ENCODE peak calls at places on chromosomes 5 and 9, in six cellular contexts. X, M, Q, B, O and E are unnamed samples.

GRCh38 chr9:20760246-20760901 is 76.3 kb downstream of the FOCAD start:
- DNase-seq in X (no peak), O (no peak), Q (no peak), M (no peak), B (no peak), E (no peak)

GRCh38 chr5:160213537-160213936 is 15.8 kb upstream of the FABP6 start:
- DNase-seq in B (no peak), M (no peak), O (no peak), Q (no peak), X (no peak), E (no peak)

GRCh38 chr5:113119271-113119924 is 142.8 kb downstream of the DCP2 start:
- DNase-seq in B (no peak), X (peak), M (peak), Q (no peak), O (no peak), E (no peak)

GRCh38 chr9:93126825-93127368 is 7.2 kb downstream of the NINJ1 start:
- DNase-seq in B (no peak), X (peak), Q (no peak), O (no peak), M (no peak), E (peak)

GRCh38 chr9:108087781-108088180 is 598.2 kb upstream of the KLF4 start:
- DNase-seq in O (no peak), B (no peak), Q (no peak), X (no peak), M (peak), E (no peak)

GRCh38 chr9:123742009-123742767 is 187.7 kb downstream of the DENND1A start:
- DNase-seq in M (peak), B (peak), O (peak), Q (no peak), X (no peak), E (no peak)

GRCh38 chr5:81895312-81895711 is 76.5 kb upstream of the ATG10 start:
- DNase-seq in M (no peak), Q (no peak), O (no peak), X (no peak), B (no peak), E (no peak)

GRCh38 chr5:154714271-154714986 is 40.7 kb upstream of the LARP1 start:
- DNase-seq in X (no peak), O (no peak), Q (no peak), M (no peak), B (peak), E (no peak)

GRCh38 chr9:132485454-132485853 is 75.4 kb downstream of the CFAP77 start:
- DNase-seq in M (no peak), O (no peak), X (no peak), Q (no peak), B (no peak), E (no peak)

GRCh38 chr9:93949694-93950449 is 5.3 kb downstream of the BARX1 start:
- DNase-seq in X (no peak), M (no peak), Q (no peak), O (no peak), B (no peak), E (no peak)

GRCh38 chr9:92325991-92326500 is 293 bp downstream of the CENPP start:
- DNase-seq in X (peak), O (peak), B (no peak), M (no peak), Q (no peak), E (no peak)

GRCh38 chr5:176461349-176461748 is 13.2 kb downstream of the FAF2 start:
- DNase-seq in B (no peak), X (no peak), Q (no peak), O (no peak), M (no peak), E (no peak)

GRCh38 chr9:106438928-106439327 is 424.0 kb upstream of the ZNF462 start:
- DNase-seq in X (no peak), O (peak), B (peak), Q (no peak), M (no peak), E (no peak)

GRCh38 chr5:20335978-20336377 is 348.0 kb upstream of the CDH18 start:
- DNase-seq in M (no peak), Q (no peak), B (no peak), O (no peak), X (no peak), E (no peak)

GRCh38 chr9:127116088-127116726 is 6.2 kb downstream of the ANGPTL2 start:
- DNase-seq in O (no peak), B (no peak), X (no peak), Q (no peak), M (no peak), E (no peak)

GRCh38 chr9:35791321-35791921 is at the start of gene NPR2:
- DNase-seq in X (peak), M (no peak), B (no peak), O (no peak), Q (no peak), E (no peak)

GRCh38 chr9:79672236-79672635 is 100.5 kb downstream of the TLE4 start:
- DNase-seq in X (no peak), B (no peak), M (no peak), O (no peak), Q (no peak), E (no peak)

GRCh38 chr5:12016149-12016740 is 112.0 kb upstream of the CTNND2 start:
- DNase-seq in Q (no peak), M (no peak), B (peak), O (no peak), X (no peak), E (no peak)

GRCh38 chr5:150303660-150304411 is 1.1 kb upstream of the ARSI start:
- DNase-seq in O (no peak), X (no peak), B (no peak), M (no peak), Q (no peak), E (no peak)

GRCh38 chr9:130555968-130556367 is 23.4 kb upstream of the FUBP3 start:
- DNase-seq in X (no peak), B (no peak), O (no peak), Q (no peak), M (no peak), E (no peak)

GRCh38 chr9:7403839-7404238 is 395.7 kb downstream of the DMAC1 start:
- DNase-seq in X (no peak), O (no peak), M (no peak), B (no peak), Q (no peak), E (no peak)

GRCh38 chr5:127031147-127031862 is 947 bp upstream of the MARCHF3 start:
- DNase-seq in B (no peak), Q (no peak), M (no peak), X (peak), O (no peak), E (no peak)

GRCh38 chr9:89802809-89803355 is 198.1 kb downstream of the GADD45G start:
- DNase-seq in M (peak), Q (no peak), B (peak), X (no peak), O (no peak), E (no peak)

GRCh38 chr5:45454114-45454513 is 242.1 kb downstream of the HCN1 start:
- DNase-seq in X (no peak), Q (no peak), B (peak), M (no peak), O (peak), E (no peak)

GRCh38 chr5:94577466-94578245 is 40.7 kb downstream of the KIAA0825 start:
- DNase-seq in B (peak), M (no peak), O (no peak), X (no peak), Q (no peak), E (no peak)

GRCh38 chr5:170571331-170571731 is 67.5 kb downstream of the KCNIP1 start:
- DNase-seq in B (peak), O (no peak), Q (no peak), X (no peak), M (no peak), E (no peak)

GRCh38 chr5:64594601-64595518 is 89.0 kb downstream of the RGS7BP start:
- DNase-seq in M (no peak), Q (no peak), B (no peak), X (no peak), O (peak), E (no peak)

GRCh38 chr9:83334320-83334719 is 203.9 kb downstream of the FRMD3 start:
- DNase-seq in X (peak), O (peak), M (peak), Q (peak), B (peak), E (peak)

GRCh38 chr5:167850901-167851300 is 440.5 kb upstream of the WWC1 start:
- DNase-seq in M (no peak), O (no peak), Q (no peak), B (no peak), X (no peak), E (no peak)

GRCh38 chr5:16550316-16550952 is 66.4 kb downstream of the RETREG1 start:
- DNase-seq in O (no peak), B (peak), Q (no peak), M (no peak), X (no peak), E (no peak)

GRCh38 chr9:89483592-89484474 is 14.1 kb downstream of the SEMA4D start:
- DNase-seq in O (no peak), Q (no peak), X (no peak), B (no peak), M (no peak), E (no peak)

GRCh38 chr9:33453286-33453882 is 6.0 kb upstream of the AQP3 start:
- DNase-seq in O (no peak), Q (no peak), X (no peak), B (no peak), M (no peak), E (no peak)

GRCh38 chr9:69178583-69179011 is 4.5 kb downstream of the TJP2 start:
- DNase-seq in Q (no peak), O (no peak), M (no peak), X (no peak), B (peak), E (no peak)

GRCh38 chr9:69179037-69179436 is 5.0 kb downstream of the TJP2 start:
- DNase-seq in B (no peak), X (no peak), Q (no peak), M (no peak), O (no peak), E (no peak)

GRCh38 chr9:69180200-69180599 is 6.1 kb downstream of the TJP2 start:
- DNase-seq in X (no peak), M (no peak), Q (no peak), O (no peak), B (no peak), E (no peak)

GRCh38 chr9:69181908-69182353 is 7.9 kb downstream of the TJP2 start:
- DNase-seq in O (no peak), B (no peak), X (no peak), M (no peak), Q (no peak), E (no peak)

DNA sequence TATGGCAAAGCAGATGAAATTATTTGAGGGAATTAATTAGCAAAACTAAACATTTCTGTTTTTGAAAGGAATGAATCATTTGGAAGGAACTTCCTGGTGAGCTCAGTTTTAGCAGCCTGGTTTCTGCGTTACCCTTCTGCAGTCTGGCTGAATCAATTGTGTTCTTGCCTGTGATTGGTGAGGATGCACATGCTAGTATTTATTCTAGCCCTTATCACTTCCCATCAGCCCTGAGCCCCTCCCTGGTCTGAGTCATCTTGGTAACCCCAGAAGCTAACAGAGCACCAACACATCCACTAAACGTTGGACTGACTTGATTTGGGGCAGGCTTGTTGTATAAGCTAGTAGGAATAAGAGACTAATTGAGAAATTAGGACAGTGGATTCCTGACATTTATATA is 6.6 kb downstream of the TJP2 start:
- DNase-seq in Q (peak), M (no peak), X (no peak), O (no peak), B (peak), E (peak)
- H3K4me3 ChIP-seq in Q (no peak), M (no peak), X (no peak), O (no peak), B (no peak), E (peak)

GRCh38 chr5:76952795-76953536 is at the start of gene CRHBP:
- DNase-seq in M (no peak), O (no peak), X (no peak), Q (no peak), B (no peak), E (no peak)
- H3K4me3 ChIP-seq in M (peak), O (peak), X (peak), Q (no peak), B (peak), E (peak)

GRCh38 chr5:6719896-6720560 is 6.8 kb downstream of the TENT4A start:
- DNase-seq in M (no peak), O (no peak), X (no peak), B (no peak), Q (no peak), E (no peak)
- H3K4me3 ChIP-seq in M (no peak), O (no peak), X (no peak), B (no peak), Q (no peak), E (no peak)

DNA sequence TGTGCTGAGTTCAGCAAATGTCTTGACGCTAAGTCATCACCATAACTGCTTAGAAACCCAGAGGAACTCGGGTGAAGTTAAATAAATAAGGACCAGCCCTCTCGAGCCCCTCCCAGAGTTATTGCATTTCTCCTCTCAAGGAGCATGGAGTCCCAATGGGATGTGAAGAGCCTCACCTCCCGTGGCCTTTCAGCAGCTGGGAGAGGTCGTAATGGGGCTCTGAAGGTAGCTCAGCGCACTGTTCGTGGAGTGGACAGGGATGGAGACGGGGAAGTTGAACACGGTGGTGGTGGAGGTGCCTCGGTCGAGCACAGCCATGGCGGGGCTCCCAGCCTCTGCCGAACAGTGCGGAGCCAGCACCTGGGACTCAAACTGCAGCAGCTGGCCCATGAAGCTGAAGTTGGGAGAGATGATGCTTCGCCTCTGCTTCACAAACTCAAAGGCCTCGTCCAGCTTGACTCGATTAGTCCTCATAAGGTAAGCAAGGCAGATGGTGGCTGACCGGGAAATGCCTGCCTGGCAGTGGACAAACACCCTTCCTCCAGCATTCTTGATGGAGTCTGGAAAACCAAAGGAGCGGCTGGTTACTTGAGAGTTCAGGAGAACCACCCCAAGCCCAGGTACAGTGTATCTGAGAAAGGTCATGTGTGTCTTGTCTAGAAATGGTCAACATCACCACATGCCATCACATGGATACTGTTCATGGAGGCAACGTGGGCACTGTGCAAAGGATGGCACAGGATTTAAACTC is 2.2 kb downstream of the DUSP1 start:
- DNase-seq in X (no peak), O (no peak), M (peak), B (peak), Q (no peak), E (no peak)
- H3K4me3 ChIP-seq in X (peak), O (peak), M (peak), B (peak), Q (peak), E (peak)

DNA sequence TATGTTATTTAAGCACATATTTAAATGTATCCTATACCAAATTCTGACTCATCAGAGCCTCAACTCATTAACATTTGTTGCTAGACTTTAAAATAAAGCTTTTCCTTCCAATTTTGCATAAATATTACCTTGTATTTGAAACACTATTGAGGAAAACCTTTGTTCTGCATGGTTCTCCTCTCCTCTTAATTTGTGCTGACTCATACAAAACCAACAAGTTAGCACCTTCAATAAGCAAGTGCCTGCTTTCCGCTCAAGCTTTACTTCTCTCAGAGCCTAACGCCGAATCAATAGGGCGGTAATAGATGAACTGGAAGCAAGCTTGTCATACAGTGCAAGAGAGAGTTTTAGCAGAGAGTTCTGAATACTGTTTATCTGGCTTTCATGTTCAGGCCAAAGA is 7.9 kb downstream of the AMACR start:
- DNase-seq in B (no peak), Q (no peak), X (no peak), O (no peak), M (no peak), E (no peak)
- H3K4me3 ChIP-seq in B (no peak), Q (no peak), X (no peak), O (no peak), M (no peak), E (no peak)